ENCODE peak calls at places on chromosome 1, in six cellular contexts. X, T, U, A, G and F are unnamed samples.

GRCh38 chr1:181779343-181779742 is 282.2 kb downstream of the ZNF648 start:
- DNase-seq in X (no peak), T (no peak), U (no peak), A (no peak), G (no peak), F (no peak)

GRCh38 chr1:57848406-57848805 is 424.5 kb upstream of the DAB1 start:
- DNase-seq in X (no peak), T (no peak), U (no peak), A (no peak), G (no peak), F (no peak)

GRCh38 chr1:4309676-4310320 is 344.6 kb upstream of the AJAP1 start:
- DNase-seq in X (no peak), T (no peak), U (no peak), A (no peak), G (no peak), F (no peak)

GRCh38 chr1:182617734-182618288 is 13.6 kb upstream of the RGS16 start:
- DNase-seq in X (no peak), T (no peak), U (no peak), A (no peak), G (no peak), F (no peak)

GRCh38 chr1:3918966-3919611 is 19.0 kb upstream of the C1orf174 start:
- DNase-seq in X (no peak), T (no peak), U (no peak), A (no peak), G (no peak), F (no peak)

GRCh38 chr1:203751051-203751450 is 13.9 kb upstream of the LAX1 start:
- DNase-seq in X (no peak), T (no peak), U (no peak), A (no peak), G (no peak), F (no peak)

GRCh38 chr1:65109515-65109914 is 38.5 kb upstream of the AK4 start:
- DNase-seq in X (no peak), T (peak), U (no peak), A (no peak), G (peak), F (no peak)

GRCh38 chr1:226710501-226710900 is 28.6 kb downstream of the ITPKB start:
- DNase-seq in X (no peak), T (no peak), U (no peak), A (no peak), G (no peak), F (no peak)

GRCh38 chr1:11903210-11903609 is 23.0 kb downstream of the KIAA2013 start:
- DNase-seq in X (no peak), T (no peak), U (no peak), A (no peak), G (no peak), F (no peak)

GRCh38 chr1:85188530-85188929 is 12.3 kb downstream of the SYDE2 start:
- DNase-seq in X (peak), T (no peak), U (no peak), A (no peak), G (no peak), F (no peak)

GRCh38 chr1:69320679-69321310 is 246.9 kb upstream of the LRRC7 start:
- DNase-seq in X (no peak), T (no peak), U (no peak), A (peak), G (no peak), F (no peak)

GRCh38 chr1:151511636-151512215 is 539 bp downstream of the CGN start:
- DNase-seq in X (no peak), T (peak), U (peak), A (no peak), G (no peak), F (no peak)

GRCh38 chr1:84674021-84674420 is 16.2 kb downstream of the SSX2IP start:
- DNase-seq in X (no peak), T (no peak), U (no peak), A (no peak), G (no peak), F (no peak)

GRCh38 chr1:66242646-66243547 is 291.1 kb upstream of the SGIP1 start:
- DNase-seq in X (peak), T (peak), U (peak), A (no peak), G (peak), F (peak)

GRCh38 chr1:27192039-27192529 is 37.2 kb upstream of the SLC9A1 start:
- DNase-seq in X (peak), T (no peak), U (no peak), A (no peak), G (peak), F (peak)

GRCh38 chr1:110594466-110595076 is 11.6 kb downstream of the KCNA2 start:
- DNase-seq in X (no peak), T (no peak), U (no peak), A (no peak), G (no peak), F (no peak)

GRCh38 chr1:230548997-230549396 is 93.3 kb upstream of the COG2 start:
- DNase-seq in X (no peak), T (no peak), U (no peak), A (no peak), G (no peak), F (no peak)

GRCh38 chr1:230545181-230545580 is 97.1 kb upstream of the COG2 start:
- DNase-seq in X (no peak), T (no peak), U (no peak), A (no peak), G (no peak), F (no peak)

GRCh38 chr1:230552880-230553279 is 89.4 kb upstream of the COG2 start:
- DNase-seq in X (no peak), T (no peak), U (no peak), A (no peak), G (no peak), F (no peak)

GRCh38 chr1:230548357-230548756 is 93.9 kb upstream of the COG2 start:
- DNase-seq in X (no peak), T (no peak), U (no peak), A (no peak), G (no peak), F (no peak)

DNA sequence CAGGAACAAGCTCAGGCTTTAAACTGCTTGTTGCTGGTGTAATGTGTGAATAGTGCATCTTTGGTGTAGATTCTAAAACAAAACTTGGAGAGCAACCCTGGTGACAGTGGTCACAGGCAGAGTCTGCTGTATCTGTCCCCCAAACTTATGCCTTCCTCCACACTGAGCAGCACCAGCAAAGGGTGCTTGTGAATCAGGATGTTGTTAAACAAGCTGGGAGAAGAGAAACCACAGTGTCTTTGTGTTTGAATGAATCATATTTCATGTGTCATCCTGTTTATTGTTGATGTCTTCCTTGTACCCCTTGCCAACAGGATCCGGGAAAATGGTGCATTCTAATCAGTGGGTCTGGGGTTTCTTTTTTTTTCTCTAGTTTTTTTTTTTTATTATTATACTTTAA is 91.9 kb upstream of the COG2 start:
- DNase-seq in X (no peak), T (no peak), U (no peak), A (no peak), G (no peak), F (no peak)
- TF ChIP-seq GABPA in X (no peak), T (no peak), U (no peak), A (no peak), G (no peak), F (no peak)

DNA sequence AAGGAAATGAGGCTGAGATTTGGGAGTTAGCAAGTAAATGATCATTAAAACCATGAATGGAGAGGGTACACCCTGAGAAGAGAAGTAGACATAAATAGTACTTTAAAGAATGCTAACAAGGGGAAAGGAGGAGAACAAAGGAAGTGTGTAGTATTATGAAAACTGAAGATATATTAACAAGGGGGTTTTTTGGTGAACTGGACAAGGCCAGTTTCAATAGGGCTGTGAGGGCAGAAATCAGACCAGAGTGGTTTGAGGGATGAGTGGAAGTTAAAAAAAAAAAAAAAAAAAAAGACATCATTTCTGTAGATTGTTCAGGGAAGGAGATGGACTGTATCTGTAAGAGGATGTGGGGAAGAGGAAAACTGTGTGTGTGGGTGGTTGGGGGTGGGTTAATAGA is 137.1 kb downstream of the PLA2G4A start:
- DNase-seq in X (no peak), T (no peak), U (no peak), A (no peak), G (no peak), F (no peak)
- TF ChIP-seq GABPA in X (no peak), T (no peak), U (no peak), A (no peak), G (no peak), F (no peak)

GRCh38 chr1:23556661-23557470 is 2.4 kb downstream of the ID3 start:
- DNase-seq in X (no peak), T (no peak), U (no peak), A (no peak), G (peak), F (no peak)
- TF ChIP-seq GABPA in X (no peak), T (no peak), U (no peak), A (no peak), G (no peak), F (no peak)

DNA sequence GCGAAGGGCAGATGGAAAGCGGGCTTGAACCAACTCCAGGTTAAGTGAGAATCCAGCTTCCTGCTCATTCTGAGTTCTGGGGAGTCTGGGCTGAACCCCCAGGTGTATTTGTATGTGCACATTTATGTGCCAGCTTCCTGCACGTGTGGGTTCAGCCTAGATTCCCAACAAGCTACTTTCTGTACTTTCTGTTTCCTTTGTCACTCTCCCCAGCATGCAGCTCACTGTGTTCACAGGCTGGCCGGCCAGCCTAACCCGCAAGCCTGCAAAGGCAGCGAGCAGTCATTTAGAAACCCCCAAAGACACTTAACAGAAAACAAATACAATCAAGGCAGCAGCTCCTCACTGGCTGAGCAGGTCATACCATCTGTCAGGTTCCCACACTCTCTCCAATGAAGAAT is 1.2 kb upstream of the IL19 start:
- DNase-seq in X (no peak), T (no peak), U (no peak), A (peak), G (no peak), F (no peak)
- TF ChIP-seq GABPA in X (no peak), T (no peak), U (no peak), A (no peak), G (no peak), F (no peak)

GRCh38 chr1:1115136-1115829 is 606 bp downstream of the C1orf159 start:
- DNase-seq in X (peak), T (no peak), U (no peak), A (no peak), G (no peak), F (no peak)
- TF ChIP-seq GABPA in X (no peak), T (no peak), U (no peak), A (no peak), G (no peak), F (no peak)

GRCh38 chr1:41795205-41795762 is 123.4 kb downstream of the HIVEP3 start:
- DNase-seq in X (no peak), T (no peak), U (no peak), A (no peak), G (no peak), F (no peak)
- TF ChIP-seq GABPA in X (no peak), T (no peak), U (no peak), A (no peak), G (no peak), F (no peak)

GRCh38 chr1:44406761-44407429 is 1.8 kb downstream of the RNF220 start:
- DNase-seq in X (no peak), T (peak), U (peak), A (no peak), G (no peak), F (no peak)

GRCh38 chr1:44407430-44408180 is 2.5 kb downstream of the RNF220 start:
- DNase-seq in X (no peak), T (peak), U (peak), A (no peak), G (no peak), F (no peak)

GRCh38 chr1:44408181-44409018 is 3.3 kb downstream of the RNF220 start:
- DNase-seq in X (no peak), T (no peak), U (no peak), A (no peak), G (peak), F (no peak)

GRCh38 chr1:44405041-44405803 is at the start of gene RNF220:
- DNase-seq in X (no peak), T (peak), U (peak), A (no peak), G (peak), F (no peak)

DNA sequence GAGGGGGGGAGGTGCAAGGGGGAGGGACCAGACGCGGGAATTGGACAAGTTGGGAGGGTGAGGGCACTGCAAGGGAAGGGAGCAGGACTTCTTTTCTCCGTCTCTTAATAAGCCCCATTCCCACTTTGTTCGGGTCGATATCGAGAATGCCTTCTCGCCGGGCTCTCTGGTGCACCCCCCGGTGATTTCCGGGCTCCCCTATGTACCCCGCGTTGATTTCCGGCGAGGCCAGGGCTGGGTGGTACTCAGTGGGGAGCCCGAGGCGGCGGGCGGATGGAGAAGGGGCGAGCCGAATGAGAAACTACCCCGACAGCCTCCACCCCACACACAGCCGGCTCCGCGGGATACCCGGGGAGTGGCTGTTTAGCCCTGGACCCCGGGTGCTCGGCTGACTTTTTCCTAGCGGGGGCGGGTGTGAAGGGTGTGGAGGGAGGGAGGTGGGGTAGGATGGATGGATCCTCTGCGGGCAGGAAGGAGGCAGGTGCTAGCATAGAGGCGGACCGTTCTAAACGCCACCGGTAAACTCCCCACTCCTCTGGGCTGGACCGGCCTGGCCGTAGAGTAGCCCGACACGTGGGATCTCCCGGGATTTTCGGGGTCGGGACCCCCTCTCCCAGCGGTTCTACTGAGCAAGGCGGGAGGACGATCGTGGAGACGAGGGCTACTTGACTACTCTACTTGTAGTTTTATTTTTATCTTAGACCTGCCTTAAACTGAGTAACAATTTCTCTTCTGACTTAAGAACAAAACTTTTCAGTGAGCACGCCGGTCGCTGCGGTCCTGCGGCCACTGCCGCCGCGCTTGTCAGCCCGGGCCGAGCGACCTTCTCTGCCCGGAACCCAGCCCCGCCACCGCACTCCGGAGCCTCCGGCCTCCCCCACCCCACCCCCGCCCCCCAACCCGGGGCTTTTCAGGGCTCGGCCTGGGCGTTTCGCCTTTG is 1.0 kb downstream of the RNF220 start:
- DNase-seq in X (no peak), T (peak), U (peak), A (no peak), G (peak), F (no peak)
- TF ChIP-seq GABPA in X (no peak), T (no peak), U (no peak), A (no peak), G (peak), F (no peak)

DNA sequence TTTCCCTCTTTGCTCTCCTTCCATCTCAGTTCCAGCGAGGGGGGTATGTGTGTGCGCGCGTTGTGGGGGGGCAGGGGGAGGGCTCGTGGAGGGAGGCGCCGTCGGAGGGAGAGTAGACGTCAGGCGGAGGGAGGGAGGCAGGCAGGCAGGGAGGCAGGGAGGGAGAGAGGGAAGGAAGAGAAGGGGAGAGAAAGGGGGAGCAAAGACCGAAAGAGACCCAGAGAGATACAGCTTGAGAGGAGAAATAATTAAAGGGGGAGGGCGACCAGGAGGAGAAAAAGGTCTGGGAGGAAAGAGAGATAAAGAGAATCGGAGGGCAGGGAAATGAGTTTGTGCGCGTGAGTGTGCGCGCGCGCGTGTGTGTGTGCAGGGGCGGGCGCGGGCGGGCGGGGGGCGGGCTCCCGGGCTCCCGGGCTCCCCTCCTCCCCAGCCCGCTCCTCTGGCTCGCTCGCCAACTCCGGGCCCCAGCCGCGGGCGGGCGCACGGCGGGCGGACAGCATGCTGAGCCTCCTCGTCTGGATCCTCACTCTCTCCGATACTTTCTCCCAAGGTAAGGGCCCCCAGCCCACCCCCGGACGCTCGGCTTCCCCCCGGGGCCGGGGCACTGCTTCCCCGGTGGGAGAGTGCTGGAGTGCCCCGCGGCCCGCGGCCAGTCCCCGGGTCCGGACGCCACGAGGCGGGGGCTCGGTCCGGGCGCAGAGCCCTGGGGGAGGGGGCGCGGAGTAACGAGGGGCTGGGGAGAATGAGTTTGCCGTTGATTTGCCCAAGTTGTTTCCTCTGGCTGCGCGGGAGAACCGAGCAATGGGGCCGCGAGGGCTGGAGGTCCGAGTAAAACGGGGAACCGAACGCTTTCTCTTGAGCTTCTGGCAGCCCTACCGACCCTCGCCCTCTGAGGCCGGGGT is at the start of gene KIRREL1:
- DNase-seq in X (no peak), T (peak), U (no peak), A (no peak), G (no peak), F (no peak)
- TF ChIP-seq GABPA in X (no peak), T (no peak), U (no peak), A (no peak), G (no peak), F (no peak)

DNA sequence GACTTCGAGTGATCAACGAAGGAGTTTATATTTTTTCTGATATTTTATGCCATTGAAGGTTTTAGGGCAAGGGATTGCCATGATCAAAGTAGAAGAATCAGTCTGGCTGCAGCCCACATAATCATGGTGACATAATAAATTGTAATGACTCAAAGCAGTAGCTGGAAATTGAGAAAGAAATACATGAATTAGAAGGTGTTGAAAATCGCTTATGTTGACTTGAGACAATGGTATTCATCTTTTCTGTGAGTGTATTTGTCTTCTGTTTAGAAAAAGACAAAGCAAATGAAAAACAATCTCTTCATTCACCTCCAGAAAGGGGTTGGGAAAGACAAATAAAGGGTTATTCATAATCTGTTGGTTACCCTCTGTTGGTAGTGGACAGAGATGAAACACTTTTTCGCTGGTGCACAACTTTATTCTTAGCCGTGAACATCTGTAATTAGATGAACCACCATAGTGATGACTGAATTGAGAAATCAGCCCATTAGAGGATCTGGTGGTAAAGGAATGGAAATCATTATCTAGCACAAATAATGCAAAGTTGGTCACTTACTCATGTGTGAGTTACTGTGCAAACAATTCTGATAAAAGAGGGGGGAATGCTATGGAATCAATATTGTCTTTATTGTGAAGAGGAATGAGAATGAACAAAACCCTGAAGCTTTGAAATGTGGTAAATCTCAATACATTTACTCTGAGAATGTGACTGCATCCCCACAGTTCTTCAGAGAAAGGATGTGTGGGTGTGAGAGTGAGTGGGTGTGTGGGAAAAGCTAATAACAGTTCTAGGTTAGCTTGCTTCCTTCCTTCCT is 121.8 kb downstream of the NTNG1 start:
- DNase-seq in X (no peak), T (no peak), U (no peak), A (no peak), G (peak), F (no peak)
- TF ChIP-seq GABPA in X (no peak), T (no peak), U (no peak), A (no peak), G (no peak), F (no peak)